ENCODE peak calls at places on chromosomes 16 and 17, in ten cellular contexts. O is esophagus muscularis mucosa, S is GM23338, Z is transverse colon, I is HCT116, Y is prostate gland, D is sigmoid colon, X is spleen, M is GM12891, J is stomach. P is an unnamed sample.

GRCh38 chr16:27449434-27450188 is 47.6 kb downstream of the IL21R start:
- DNase-seq in I (no peak), O (no peak), X (peak), M (peak), J (peak), Y (no peak), Z (peak), S (no peak), D (no peak), P (no peak)

GRCh38 chr17:59893617-59894100 is 738 bp downstream of the RPS6KB1 start:
- DNase-seq in O (no peak), M (no peak), S (peak), I (no peak), X (no peak), Z (no peak), Y (no peak), J (no peak), D (no peak), P (no peak)

GRCh38 chr16:11422381-11423314 is 77.4 kb downstream of the RMI2 start:
- DNase-seq in M (no peak), D (no peak), J (no peak), O (no peak), I (no peak), X (no peak), Y (no peak), S (no peak), Z (no peak), P (no peak)

GRCh38 chr17:43563262-43564079 is 17.3 kb upstream of the ETV4 start:
- DNase-seq in X (no peak), Y (no peak), I (no peak), M (no peak), S (peak), D (no peak), J (no peak), O (no peak), Z (no peak), P (no peak)

GRCh38 chr17:6914711-6915110 is 81.1 kb upstream of the ALOX12 start:
- DNase-seq in M (no peak), X (no peak), O (peak), D (no peak), J (no peak), Z (no peak), Y (no peak), S (no peak), I (no peak), P (no peak)

GRCh38 chr17:43832168-43832975 is 574 bp downstream of the MPP3 start:
- DNase-seq in I (no peak), M (no peak), D (peak), S (peak), Y (peak), O (no peak), J (peak), Z (peak), X (peak), P (no peak)

GRCh38 chr16:56980792-56981724 is 8.3 kb upstream of the NLRC5 start:
- DNase-seq in X (no peak), Y (no peak), J (no peak), O (no peak), I (no peak), M (no peak), D (no peak), Z (no peak), S (no peak), P (no peak)

GRCh38 chr16:53041196-53041977 is 11.3 kb downstream of the CHD9NB start:
- DNase-seq in Y (peak), M (no peak), O (no peak), Z (peak), I (no peak), J (peak), S (peak), X (no peak), D (peak), P (no peak)

GRCh38 chr17:45812102-45812501 is 28.0 kb downstream of the CRHR1 start:
- DNase-seq in D (no peak), I (peak), Y (no peak), M (no peak), J (no peak), S (peak), Z (no peak), O (no peak), X (no peak), P (no peak)

GRCh38 chr16:56617212-56618085 is 8.1 kb upstream of the MT1E start:
- DNase-seq in M (no peak), Z (peak), X (peak), O (no peak), J (peak), D (peak), S (peak), Y (peak), I (no peak), P (no peak)

GRCh38 chr17:82931696-82932060 is 91.9 kb upstream of the ZNF750 start:
- DNase-seq in Z (peak), X (no peak), O (peak), M (no peak), J (peak), D (peak), Y (no peak), I (no peak), S (no peak), P (no peak)

GRCh38 chr17:42247734-42248133 is 28.5 kb downstream of the STAT5B start:
- DNase-seq in I (no peak), O (no peak), Z (no peak), M (no peak), Y (no peak), D (peak), J (no peak), S (no peak), X (no peak), P (no peak)

GRCh38 chr17:61157246-61157887 is 242.3 kb upstream of the TBX2 start:
- DNase-seq in M (no peak), Y (no peak), J (no peak), D (no peak), I (no peak), O (no peak), Z (no peak), X (no peak), S (no peak), P (no peak)

GRCh38 chr16:74232831-74233465 is 63.7 kb upstream of the PSMD7 start:
- DNase-seq in X (no peak), Z (no peak), D (no peak), S (no peak), M (no peak), O (peak), J (no peak), I (no peak), Y (no peak), P (no peak)

GRCh38 chr16:73226675-73227074 is 178.7 kb upstream of the ZFHX3 start:
- DNase-seq in Y (no peak), D (no peak), S (no peak), I (no peak), Z (no peak), M (no peak), O (no peak), X (no peak), J (no peak), P (no peak)

GRCh38 chr17:8069587-8069860 is 18.0 kb downstream of the ALOX12B start:
- DNase-seq in J (no peak), M (no peak), S (no peak), X (peak), Y (no peak), I (no peak), D (no peak), Z (peak), O (no peak), P (no peak)

GRCh38 chr17:2695243-2695960 is 16.2 kb downstream of the CLUH start:
- DNase-seq in J (peak), X (peak), S (no peak), Z (peak), D (peak), I (no peak), Y (no peak), O (no peak), M (peak), P (no peak)

GRCh38 chr17:33941744-33942143 is 313.3 kb upstream of the CCL2 start:
- DNase-seq in X (no peak), M (no peak), Z (no peak), O (no peak), D (no peak), J (no peak), S (no peak), Y (no peak), I (no peak), P (no peak)

GRCh38 chr17:3512512-3513171 is 36.8 kb downstream of the ASPA start:
- DNase-seq in Z (peak), S (peak), M (no peak), O (no peak), X (no peak), J (peak), D (peak), Y (no peak), I (no peak), P (no peak)

GRCh38 chr17:69478916-69479315 is 64.4 kb downstream of the MAP2K6 start:
- DNase-seq in J (no peak), Y (no peak), M (no peak), Z (no peak), O (no peak), X (no peak), I (no peak), S (no peak), D (no peak), P (no peak)

GRCh38 chr16:84508502-84508901 is 4.0 kb upstream of the MEAK7 start:
- DNase-seq in O (no peak), D (no peak), Z (no peak), J (no peak), I (no peak), M (no peak), Y (no peak), S (no peak), X (no peak), P (no peak)

GRCh38 chr17:3401786-3402185 is 3.6 kb upstream of the OR1E1 start:
- DNase-seq in Z (no peak), I (no peak), O (no peak), Y (no peak), S (no peak), M (no peak), J (no peak), X (no peak), D (no peak), P (no peak)

GRCh38 chr16:66382171-66382965 is 15.9 kb downstream of the CDH5 start:
- DNase-seq in I (no peak), Y (no peak), Z (no peak), O (no peak), M (no peak), S (no peak), X (peak), D (peak), J (no peak), P (peak)

GRCh38 chr16:4511441-4512082 is 27.0 kb downstream of the CDIP1 start:
- DNase-seq in Z (peak), S (peak), M (no peak), D (no peak), O (no peak), X (peak), I (no peak), Y (peak), J (peak), P (peak)

GRCh38 chr16:65457084-65457483 is 335.2 kb upstream of the CDH11 start:
- DNase-seq in S (no peak), I (no peak), D (no peak), Z (no peak), O (peak), X (no peak), Y (no peak), J (no peak), M (no peak), P (no peak)

GRCh38 chr16:48082516-48082915 is 73.3 kb downstream of the ABCC12 start:
- DNase-seq in D (no peak), Z (no peak), Y (no peak), S (no peak), I (no peak), J (no peak), M (no peak), X (no peak), O (no peak), P (no peak)

GRCh38 chr16:29687755-29688154 is 8.8 kb downstream of the QPRT start:
- DNase-seq in S (no peak), D (no peak), M (no peak), X (no peak), Y (no peak), J (no peak), Z (no peak), I (no peak), O (no peak), P (no peak)

GRCh38 chr17:36717088-36717487 is 115.7 kb downstream of the MRM1 start:
- DNase-seq in M (no peak), Z (no peak), D (no peak), S (no peak), O (no peak), J (no peak), I (no peak), X (no peak), Y (no peak), P (no peak)

GRCh38 chr16:82156761-82157654 is 13.0 kb downstream of the MPHOSPH6 start:
- DNase-seq in D (no peak), X (no peak), I (no peak), Z (no peak), J (no peak), O (no peak), S (no peak), Y (no peak), M (no peak), P (no peak)

GRCh38 chr16:72995151-72995881 is 52.6 kb downstream of the ZFHX3 start:
- DNase-seq in M (no peak), X (no peak), J (no peak), O (no peak), Y (no peak), Z (peak), S (peak), D (no peak), I (no peak), P (peak)

GRCh38 chr17:67475161-67475887 is 98.2 kb downstream of the PITPNC1 start:
- DNase-seq in D (peak), M (peak), Z (peak), O (peak), X (peak), J (peak), S (peak), I (peak), Y (peak), P (peak)

GRCh38 chr16:87832137-87832527 is 37.2 kb downstream of the SLC7A5 start:
- DNase-seq in O (no peak), J (no peak), Y (no peak), S (no peak), I (no peak), M (no peak), Z (no peak), D (no peak), X (no peak), P (no peak)
- TF ChIP-seq POLR2AphosphoS5 in O (no peak), J (no peak), Y (no peak), S (peak), I (peak), M (no peak), Z (no peak), D (no peak), X (no peak), P (no peak)

GRCh38 chr17:76251478-76252039 is 11.3 kb upstream of the RNF157 start:
- DNase-seq in X (no peak), Z (no peak), S (no peak), Y (no peak), J (no peak), M (no peak), O (no peak), I (no peak), D (peak), P (no peak)

GRCh38 chr17:76250141-76250540 is 9.8 kb upstream of the RNF157 start:
- DNase-seq in I (no peak), M (no peak), Z (no peak), O (no peak), D (peak), X (no peak), S (no peak), J (no peak), Y (no peak), P (no peak)

GRCh38 chr17:76255801-76256429 is 9.2 kb upstream of the UBALD2 start:
- DNase-seq in Y (no peak), O (no peak), J (no peak), S (no peak), X (peak), I (no peak), Z (peak), D (peak), M (no peak), P (no peak)

GRCh38 chr17:76254275-76254674 is 10.9 kb upstream of the UBALD2 start:
- DNase-seq in O (no peak), Z (no peak), I (no peak), Y (no peak), M (no peak), D (no peak), S (no peak), X (no peak), J (no peak), P (no peak)

GRCh38 chr17:76252040-76252954 is 12.0 kb upstream of the RNF157 start:
- DNase-seq in D (peak), M (no peak), I (no peak), S (no peak), Y (no peak), X (peak), O (peak), J (peak), Z (peak), P (no peak)
- TF ChIP-seq POLR2AphosphoS5 in D (peak), M (no peak), I (no peak), S (no peak), Y (peak), X (peak), O (peak), J (no peak), Z (peak), P (no peak)

GRCh38 chr16:68234188-68235104 is 1.5 kb downstream of the ESRP2 start:
- DNase-seq in J (peak), S (peak), X (no peak), M (no peak), D (peak), O (no peak), I (peak), Y (peak), Z (peak), P (peak)

GRCh38 chr16:68232335-68232734 is 3.6 kb downstream of the ESRP2 start:
- DNase-seq in M (no peak), Z (no peak), Y (no peak), I (no peak), S (no peak), X (no peak), D (peak), O (no peak), J (no peak), P (no peak)

GRCh38 chr16:68233835-68234187 is 2.1 kb downstream of the ESRP2 start:
- DNase-seq in S (no peak), M (no peak), D (peak), Y (no peak), O (no peak), I (no peak), J (no peak), X (no peak), Z (no peak), P (no peak)

GRCh38 chr16:68231384-68232136 is 4.4 kb downstream of the ESRP2 start:
- DNase-seq in Z (no peak), J (no peak), I (no peak), S (no peak), O (no peak), X (no peak), D (peak), Y (no peak), M (no peak), P (no peak)

GRCh38 chr16:68233085-68233834 is 2.7 kb downstream of the ESRP2 start:
- DNase-seq in O (no peak), J (no peak), Y (no peak), I (no peak), D (peak), X (no peak), S (no peak), Z (no peak), M (no peak), P (no peak)
- TF ChIP-seq POLR2AphosphoS5 in O (no peak), J (no peak), Y (no peak), I (no peak), D (no peak), X (no peak), S (no peak), Z (no peak), M (no peak), P (peak)

GRCh38 chr17:18360518-18360917 is 2.8 kb downstream of the SHMT1 start:
- DNase-seq in O (no peak), D (no peak), Y (no peak), X (no peak), I (no peak), J (no peak), M (no peak), Z (no peak), S (no peak), P (no peak)

GRCh38 chr17:18363021-18363941 is at the start of gene SHMT1:
- DNase-seq in D (peak), M (peak), O (peak), S (peak), Z (peak), X (peak), Y (peak), I (peak), J (peak), P (peak)

GRCh38 chr17:18364166-18364565 is 816 bp upstream of the SHMT1 start:
- DNase-seq in O (no peak), S (no peak), Y (no peak), Z (no peak), X (no peak), M (no peak), D (no peak), I (no peak), J (no peak), P (no peak)

GRCh38 chr17:18361837-18362380 is 1.4 kb downstream of the SHMT1 start:
- DNase-seq in S (no peak), Z (no peak), X (no peak), I (no peak), M (no peak), D (no peak), Y (no peak), O (no peak), J (no peak), P (no peak)

DNA sequence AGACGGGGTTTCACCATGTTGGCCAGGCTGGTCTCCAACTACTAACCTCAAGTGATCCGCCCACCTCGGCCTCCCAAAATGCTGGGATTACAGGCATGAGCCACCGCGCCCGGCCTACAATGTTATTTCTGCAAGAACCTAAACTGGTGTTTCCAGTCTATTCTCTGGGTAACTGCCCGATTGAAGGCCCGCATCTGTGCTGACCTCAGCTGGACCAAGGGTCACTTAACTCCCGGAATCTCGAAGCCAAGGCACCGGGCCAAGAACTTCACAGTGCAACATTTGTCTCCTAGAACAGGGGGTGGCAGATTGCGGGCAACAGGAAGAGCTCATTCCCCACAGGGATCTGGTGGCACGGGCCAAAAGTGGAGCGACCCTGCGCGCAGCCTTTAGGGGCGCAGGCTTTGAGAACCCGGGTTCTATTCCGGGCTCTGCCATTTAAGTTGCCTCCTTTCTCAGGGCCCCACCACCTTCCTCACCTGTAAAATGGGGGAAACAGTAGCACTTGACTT is 785 bp downstream of the SHMT1 start:
- DNase-seq in J (peak), X (no peak), Z (peak), M (no peak), D (peak), I (no peak), S (peak), O (peak), Y (peak), P (no peak)
- TF ChIP-seq POLR2AphosphoS5 in J (no peak), X (no peak), Z (peak), M (no peak), D (no peak), I (no peak), S (no peak), O (peak), Y (no peak), P (no peak)

GRCh38 chr17:35373532-35373983 is at the start of gene SLFN11:
- DNase-seq in J (peak), I (no peak), M (peak), O (peak), X (peak), D (peak), Y (peak), S (peak), Z (peak), P (no peak)
- TF ChIP-seq POLR2AphosphoS5 in J (peak), I (no peak), M (peak), O (peak), X (peak), D (peak), Y (peak), S (no peak), Z (peak), P (no peak)

GRCh38 chr17:56912105-56912999 is 1.5 kb downstream of the TRIM25 start:
- DNase-seq in Z (peak), J (peak), X (no peak), O (no peak), M (no peak), S (no peak), D (peak), I (no peak), Y (no peak), P (no peak)
- TF ChIP-seq POLR2AphosphoS5 in Z (no peak), J (no peak), X (peak), O (no peak), M (no peak), S (no peak), D (no peak), I (no peak), Y (no peak), P (no peak)

GRCh38 chr17:16433514-16433913 is 18.1 kb downstream of the TRPV2 start:
- DNase-seq in Y (no peak), J (no peak), O (no peak), Z (no peak), I (no peak), M (no peak), D (no peak), S (no peak), X (no peak), P (no peak)

GRCh38 chr17:16432017-16432416 is 16.6 kb downstream of the TRPV2 start:
- DNase-seq in S (no peak), J (no peak), O (no peak), M (no peak), D (no peak), Y (no peak), I (no peak), Z (no peak), X (no peak), P (no peak)

GRCh38 chr17:16437083-16437482 is 21.7 kb downstream of the TRPV2 start:
- DNase-seq in S (no peak), X (no peak), Z (no peak), I (no peak), D (no peak), O (no peak), Y (no peak), M (no peak), J (no peak), P (no peak)

GRCh38 chr17:16435951-16436886 is 20.8 kb downstream of the TRPV2 start:
- DNase-seq in D (no peak), J (no peak), Z (no peak), M (no peak), S (no peak), I (no peak), X (no peak), Y (no peak), O (no peak), P (no peak)

DNA sequence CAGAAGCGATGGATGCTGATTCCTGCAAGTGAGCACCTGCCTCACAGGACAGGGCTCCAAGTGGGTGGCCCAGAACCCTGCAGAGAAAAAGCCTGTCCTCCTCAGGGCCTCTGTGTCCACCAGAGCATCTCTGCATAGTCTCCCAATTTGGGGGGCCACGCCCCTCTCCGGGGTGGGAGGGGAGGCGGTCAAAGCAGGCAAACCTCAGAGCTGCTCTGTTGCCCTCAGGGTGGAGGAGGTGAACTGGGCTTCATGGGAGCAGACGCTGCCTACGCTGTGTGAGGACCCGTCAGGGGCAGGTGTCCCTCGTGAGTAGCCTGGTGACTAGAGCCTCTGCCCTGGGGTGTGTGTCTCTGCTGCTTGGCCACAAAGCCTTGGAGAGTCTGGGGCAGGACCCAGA is 19.3 kb downstream of the TRPV2 start:
- DNase-seq in D (no peak), M (no peak), J (no peak), Z (no peak), Y (no peak), I (no peak), X (no peak), S (peak), O (no peak), P (peak)
- TF ChIP-seq POLR2AphosphoS5 in D (no peak), M (peak), J (no peak), Z (no peak), Y (no peak), I (no peak), X (no peak), S (no peak), O (no peak), P (no peak)